ENCODE peak calls at places on chromosomes 4 and X, in ten cellular contexts. Y, J, Z, V, Q, O, H, W, F and U are unnamed samples.

GRCh38 chr4:78661923-78662521 is 110.5 kb downstream of the ANXA3 start:
- DNase-seq in F (peak), W (peak), Z (no peak), Q (peak), O (no peak), H (peak), V (no peak), J (no peak), Y (peak), U (peak)

GRCh38 chr4:126479709-126480108 is 1153.0 kb upstream of the INTU start:
- DNase-seq in F (no peak), Y (peak), J (no peak), V (no peak), Z (no peak), H (no peak), W (no peak), O (no peak), Q (no peak), U (no peak)

GRCh38 chrX:49001521-49002090 is 458 bp downstream of the GRIPAP1 start:
- DNase-seq in V (peak), Z (peak), J (peak), O (no peak), Y (peak), F (peak), H (peak), Q (peak), W (peak), U (peak)

GRCh38 chr4:137638934-137639333 is 106.6 kb upstream of the PCDH18 start:
- DNase-seq in J (no peak), V (no peak), Q (no peak), H (no peak), Z (no peak), O (no peak), W (no peak), F (no peak), Y (no peak), U (no peak)

GRCh38 chrX:133892337-133892736 is 93.1 kb downstream of the GPC3 start:
- DNase-seq in F (no peak), Q (no peak), J (peak), H (no peak), V (peak), W (no peak), Z (no peak), Y (no peak), O (no peak), U (no peak)

GRCh38 chr4:56981795-56982201 is 3.1 kb downstream of the POLR2B start:
- DNase-seq in Q (no peak), V (no peak), F (no peak), W (no peak), Y (no peak), Z (no peak), J (no peak), O (no peak), H (peak), U (no peak)

GRCh38 chrX:1679238-1679637 is 64.4 kb downstream of the ASMT start:
- DNase-seq in O (no peak), J (no peak), Y (peak), W (no peak), V (no peak), F (no peak), H (no peak), Z (no peak), Q (no peak), U (no peak)

GRCh38 chrX:149950681-149951080 is 12.4 kb upstream of the EOLA2 start:
- DNase-seq in Y (peak), O (no peak), Z (no peak), F (peak), Q (peak), V (peak), W (peak), H (peak), J (no peak), U (peak)

GRCh38 chr4:153731239-153731638 is 28.6 kb downstream of the RNF175 start:
- DNase-seq in Y (peak), J (no peak), Z (no peak), W (peak), Q (no peak), F (no peak), H (peak), O (no peak), V (peak), U (no peak)

GRCh38 chr4:108398326-108398725 is 222.1 kb upstream of the RPL34 start:
- DNase-seq in O (no peak), Y (no peak), Q (no peak), H (no peak), V (no peak), F (no peak), Z (no peak), J (no peak), W (no peak), U (no peak)

GRCh38 chr4:8274772-8275241 is 5.3 kb downstream of the HTRA3 start:
- DNase-seq in O (peak), H (peak), Z (peak), W (peak), Y (peak), V (no peak), F (no peak), J (peak), Q (peak), U (no peak)

GRCh38 chr4:57442834-57443291 is 332.7 kb upstream of the IGFBP7 start:
- DNase-seq in H (peak), J (peak), V (peak), Q (peak), W (peak), Z (peak), O (no peak), Y (peak), F (peak), U (peak)

GRCh38 chr4:152037435-152037834 is 276.6 kb upstream of the GATB start:
- DNase-seq in Y (no peak), Q (no peak), H (no peak), W (no peak), O (no peak), F (no peak), Z (no peak), V (no peak), J (no peak), U (no peak)

GRCh38 chr4:152032722-152033131 is 271.9 kb upstream of the GATB start:
- DNase-seq in V (no peak), Q (no peak), J (no peak), O (no peak), H (peak), Z (peak), Y (no peak), W (peak), F (no peak), U (no peak)

GRCh38 chr4:152029631-152030030 is 268.8 kb upstream of the GATB start:
- DNase-seq in V (no peak), O (no peak), Y (peak), W (no peak), Q (no peak), F (no peak), Z (no peak), J (no peak), H (no peak), U (no peak)

GRCh38 chr4:152036626-152037025 is 275.8 kb upstream of the GATB start:
- DNase-seq in W (no peak), V (no peak), H (peak), Z (no peak), Q (no peak), J (no peak), F (no peak), Y (no peak), O (no peak), U (no peak)

GRCh38 chr4:152033621-152034020 is 272.8 kb upstream of the GATB start:
- DNase-seq in H (peak), W (no peak), V (no peak), F (no peak), O (no peak), Q (no peak), Y (no peak), J (no peak), Z (no peak), U (no peak)
- TF ChIP-seq CTCF in H (no peak), W (no peak), V (no peak), F (no peak), O (no peak), Q (no peak), Y (no peak), J (no peak), Z (no peak), U (no peak)

DNA sequence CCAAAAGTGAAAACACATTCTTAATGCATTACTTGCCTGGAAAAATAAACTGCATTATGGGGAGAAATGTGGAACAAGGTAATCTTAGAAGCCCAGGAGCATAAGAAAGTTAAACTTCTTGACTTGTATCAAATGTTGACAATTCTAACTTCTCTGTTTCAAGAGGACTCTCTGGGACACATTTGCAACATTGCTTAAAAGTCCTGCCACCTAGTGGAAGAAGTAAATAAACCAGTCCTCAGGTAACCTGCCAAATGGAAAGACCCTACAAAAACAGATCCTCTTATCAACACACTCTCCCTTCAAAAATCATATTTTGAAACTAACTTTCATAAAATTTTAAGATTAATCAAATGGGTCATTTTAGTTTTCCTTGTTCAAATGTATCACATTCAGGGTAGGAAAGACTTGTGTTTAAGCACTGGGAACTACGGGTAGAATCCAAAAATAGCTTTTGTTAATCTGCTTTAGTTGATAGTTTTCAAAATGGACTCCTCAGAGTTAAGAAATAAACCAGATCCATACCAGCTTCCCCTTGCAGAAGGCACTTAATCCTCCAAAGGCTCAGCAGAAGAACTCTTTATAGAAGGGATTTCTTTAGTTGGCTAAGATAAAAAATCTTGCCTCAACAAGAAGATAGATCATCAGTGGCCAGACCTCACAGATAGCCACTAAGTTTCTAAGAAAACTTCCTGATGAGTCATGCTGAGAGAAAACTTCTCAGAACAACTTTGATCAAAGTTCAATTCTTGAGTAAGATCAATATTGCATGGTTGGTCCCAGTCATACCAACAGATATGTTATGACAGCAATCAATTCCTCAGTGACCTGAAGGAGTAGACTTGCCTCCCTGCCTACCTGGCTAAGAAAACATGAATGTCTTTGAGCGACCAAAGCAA is 141.7 kb downstream of the HHIP start:
- DNase-seq in W (peak), Z (no peak), J (no peak), H (peak), V (no peak), Q (peak), O (no peak), F (peak), Y (peak), U (peak)
- TF ChIP-seq CTCF in W (peak), Z (no peak), J (peak), H (peak), V (no peak), Q (peak), O (peak), F (peak), Y (peak), U (peak)

DNA sequence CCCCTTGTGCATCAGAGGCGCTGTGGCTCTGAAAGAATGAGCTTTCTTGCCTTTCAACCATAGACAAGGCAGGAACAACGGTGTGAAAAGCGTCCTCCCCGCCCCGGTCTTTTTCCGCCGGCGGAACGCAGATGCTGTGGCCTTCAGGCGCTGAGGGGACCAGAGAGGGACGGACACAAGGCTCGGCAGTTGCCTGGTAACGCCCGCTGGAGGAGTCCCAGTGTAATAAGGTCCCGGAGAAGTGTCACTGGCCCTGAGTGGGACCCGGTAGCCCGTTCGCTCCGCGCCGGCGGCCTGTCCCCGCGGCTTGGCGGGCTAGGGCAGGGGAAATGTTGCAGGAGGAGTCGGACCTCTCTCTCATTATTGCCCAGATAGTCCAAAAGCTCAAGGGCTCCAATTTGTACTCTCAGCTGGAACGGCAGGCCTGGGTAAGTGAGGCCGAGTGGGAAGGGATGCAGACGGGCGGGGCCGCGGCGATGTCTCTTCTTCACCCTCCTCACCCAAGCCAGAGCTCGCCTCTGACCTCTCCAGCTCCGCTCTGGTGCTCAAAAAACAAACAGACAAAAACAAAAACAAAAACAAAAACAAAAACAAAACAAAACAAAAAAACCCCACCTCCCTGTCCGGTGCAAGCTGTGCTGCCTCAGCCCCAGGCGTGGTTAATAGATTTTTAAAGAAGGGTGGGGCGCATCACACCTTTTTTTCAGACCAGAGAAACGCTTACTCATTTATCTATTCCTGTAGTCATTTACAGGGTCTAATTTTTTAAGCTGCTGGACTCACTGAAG is at the start of gene TBC1D19:
- DNase-seq in H (peak), V (peak), Y (peak), Z (peak), J (peak), W (peak), Q (peak), O (peak), F (peak), U (peak)
- TF ChIP-seq CTCF in H (no peak), V (no peak), Y (no peak), Z (no peak), J (no peak), W (no peak), Q (no peak), O (no peak), F (no peak), U (no peak)

DNA sequence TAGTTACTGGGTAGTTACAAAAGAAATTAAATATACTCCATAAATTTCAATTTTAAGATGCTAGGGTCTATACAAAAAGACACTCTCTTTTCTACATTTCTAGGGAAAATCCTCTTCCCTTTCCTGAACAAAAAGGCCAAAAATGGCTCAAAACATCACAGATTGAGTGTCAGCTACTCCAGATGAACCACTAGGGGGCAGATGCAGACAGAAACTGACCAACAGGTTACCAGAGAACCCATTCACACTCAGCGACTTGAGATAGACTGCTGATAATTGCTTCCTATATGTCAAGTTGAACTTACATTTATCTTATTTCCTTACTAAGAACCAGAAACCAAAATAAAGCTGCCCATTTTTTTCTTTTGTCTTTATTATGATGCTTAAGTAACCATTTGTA is 83.4 kb upstream of the MID1IP1 start:
- DNase-seq in Q (peak), F (peak), H (peak), W (peak), O (no peak), Z (no peak), J (no peak), Y (peak), V (peak), U (peak)
- TF ChIP-seq CTCF in Q (peak), F (peak), H (peak), W (peak), O (peak), Z (peak), J (peak), Y (peak), V (no peak), U (no peak)

GRCh38 chr4:151015458-151016344 is 617 bp upstream of the LRBA start:
- DNase-seq in H (peak), W (peak), V (peak), Q (peak), Z (peak), Y (peak), F (peak), O (peak), J (peak), U (peak)

GRCh38 chr4:151013491-151013890 is 1.6 kb downstream of the LRBA start:
- DNase-seq in O (no peak), Y (no peak), H (no peak), Z (no peak), V (no peak), F (peak), Q (no peak), J (no peak), W (no peak), U (no peak)

GRCh38 chr4:151012836-151013235 is 2.2 kb downstream of the LRBA start:
- DNase-seq in V (peak), Q (peak), Y (no peak), O (no peak), W (no peak), F (peak), J (no peak), Z (no peak), H (no peak), U (no peak)

GRCh38 chr4:151013944-151014343 is 1.1 kb downstream of the LRBA start:
- DNase-seq in F (no peak), V (no peak), O (no peak), H (peak), W (no peak), Q (no peak), Y (no peak), Z (no peak), J (no peak), U (no peak)

GRCh38 chr4:151014521-151015457 is at the start of gene LRBA:
- DNase-seq in O (peak), Y (peak), V (peak), H (peak), W (peak), Q (peak), J (peak), Z (peak), F (peak), U (peak)
- TF ChIP-seq CTCF in O (no peak), Y (no peak), V (no peak), H (no peak), W (no peak), Q (no peak), J (no peak), Z (no peak), F (peak), U (no peak)

GRCh38 chrX:24158881-24159280 is 9.4 kb downstream of the ZFX start:
- DNase-seq in Z (no peak), V (no peak), O (no peak), F (no peak), W (no peak), Y (no peak), J (no peak), H (no peak), Q (no peak), U (no peak)
- TF ChIP-seq CTCF in Z (no peak), V (no peak), O (no peak), F (no peak), W (no peak), Y (no peak), J (no peak), H (no peak), Q (no peak), U (no peak)

GRCh38 chrX:130990723-130991122 is 67.4 kb upstream of the ARHGAP36 start:
- DNase-seq in W (no peak), Y (no peak), J (no peak), Q (no peak), H (no peak), F (no peak), O (no peak), V (no peak), Z (no peak), U (no peak)

GRCh38 chrX:130995351-130995967 is 62.7 kb upstream of the ARHGAP36 start:
- DNase-seq in Y (no peak), V (no peak), Q (no peak), H (no peak), J (no peak), O (no peak), W (no peak), Z (no peak), F (no peak), U (no peak)

GRCh38 chrX:130999360-130999759 is 58.8 kb upstream of the ARHGAP36 start:
- DNase-seq in Z (no peak), F (no peak), Y (no peak), O (no peak), J (no peak), W (no peak), Q (no peak), H (no peak), V (no peak), U (no peak)

GRCh38 chrX:130994671-130995070 is 63.5 kb upstream of the ARHGAP36 start:
- DNase-seq in W (peak), J (peak), Z (no peak), Q (peak), O (no peak), Y (peak), F (peak), H (peak), V (peak), U (peak)
- TF ChIP-seq CTCF in W (peak), J (peak), Z (no peak), Q (peak), O (peak), Y (peak), F (peak), H (peak), V (peak), U (peak)